ENCODE peak calls at places on chromosomes 5 and 9, in five cellular contexts. One of them, this sample, is unnamed.

GRCh38 chr5:8720476-8720875 is 825.4 kb downstream of the SEMA5A start:
- DNase-seq in NCI-H1092 treated with DMSO at 0.1 percent for 48 hours: no peak
- DNase-seq in effector memory CD4-positive, alpha-beta T cell: no peak
- DNase-seq in central memory CD8-positive, alpha-beta T cell: no peak
- DNase-seq in tibial artery: no peak
- DNase-seq in this sample: no peak

GRCh38 chr5:22372376-22372775 is 480.8 kb downstream of the CDH12 start:
- DNase-seq in NCI-H1092 treated with DMSO at 0.1 percent for 48 hours: no peak
- DNase-seq in effector memory CD4-positive, alpha-beta T cell: no peak
- DNase-seq in central memory CD8-positive, alpha-beta T cell: no peak
- DNase-seq in tibial artery: no peak
- DNase-seq in this sample: no peak

GRCh38 chr5:112533315-112533867 is 114.3 kb upstream of the EPB41L4A start:
- DNase-seq in NCI-H1092 treated with DMSO at 0.1 percent for 48 hours: no peak
- DNase-seq in effector memory CD4-positive, alpha-beta T cell: no peak
- DNase-seq in central memory CD8-positive, alpha-beta T cell: no peak
- DNase-seq in tibial artery: no peak
- DNase-seq in this sample: no peak

GRCh38 chr9:19030899-19031298 is 2.1 kb downstream of the SAXO1 start:
- DNase-seq in NCI-H1092 treated with DMSO at 0.1 percent for 48 hours: no peak
- DNase-seq in effector memory CD4-positive, alpha-beta T cell: no peak
- DNase-seq in central memory CD8-positive, alpha-beta T cell: no peak
- DNase-seq in tibial artery: no peak
- DNase-seq in this sample: no peak

GRCh38 chr5:12204761-12205160 is 300.5 kb upstream of the CTNND2 start:
- DNase-seq in NCI-H1092 treated with DMSO at 0.1 percent for 48 hours: no peak
- DNase-seq in effector memory CD4-positive, alpha-beta T cell: no peak
- DNase-seq in central memory CD8-positive, alpha-beta T cell: no peak
- DNase-seq in tibial artery: no peak
- DNase-seq in this sample: no peak

GRCh38 chr9:89468271-89468960 is 29.5 kb downstream of the SEMA4D start:
- DNase-seq in NCI-H1092 treated with DMSO at 0.1 percent for 48 hours: no peak
- DNase-seq in effector memory CD4-positive, alpha-beta T cell: no peak
- DNase-seq in central memory CD8-positive, alpha-beta T cell: no peak
- DNase-seq in tibial artery: no peak
- DNase-seq in this sample: no peak

GRCh38 chr5:61440596-61440995 is 108.5 kb downstream of the ZSWIM6 start:
- DNase-seq in NCI-H1092 treated with DMSO at 0.1 percent for 48 hours: no peak
- DNase-seq in effector memory CD4-positive, alpha-beta T cell: no peak
- DNase-seq in central memory CD8-positive, alpha-beta T cell: no peak
- DNase-seq in tibial artery: no peak
- DNase-seq in this sample: no peak

GRCh38 chr9:98518556-98518955 is 190.2 kb downstream of the GABBR2 start:
- DNase-seq in NCI-H1092 treated with DMSO at 0.1 percent for 48 hours: no peak
- DNase-seq in effector memory CD4-positive, alpha-beta T cell: no peak
- DNase-seq in central memory CD8-positive, alpha-beta T cell: no peak
- DNase-seq in tibial artery: no peak
- DNase-seq in this sample: no peak

GRCh38 chr9:106019702-106020101 is 325.4 kb downstream of the TMEM38B start:
- DNase-seq in NCI-H1092 treated with DMSO at 0.1 percent for 48 hours: no peak
- DNase-seq in effector memory CD4-positive, alpha-beta T cell: no peak
- DNase-seq in central memory CD8-positive, alpha-beta T cell: no peak
- DNase-seq in tibial artery: no peak
- DNase-seq in this sample: no peak

GRCh38 chr5:68021958-68022357 is 193.6 kb upstream of the PIK3R1 start:
- DNase-seq in NCI-H1092 treated with DMSO at 0.1 percent for 48 hours: no peak
- DNase-seq in effector memory CD4-positive, alpha-beta T cell: no peak
- DNase-seq in central memory CD8-positive, alpha-beta T cell: no peak
- DNase-seq in tibial artery: no peak
- DNase-seq in this sample: no peak